ENCODE peak calls at places on chromosomes 6 and 20, in eight cellular contexts. Z is RWPE1; U is glutamatergic neuron; P is HFF-Myc; K is HFFc6; V is CD4-positive, alpha-beta T cell; J is mucosa of descending colon; A is GM12865. T is an unnamed sample.

GRCh38 chr6:68951350-68951749 is 316.3 kb downstream of the ADGRB3 start:
- DNase-seq in Z (no peak), U (no peak), P (no peak), K (no peak), V (no peak), J (no peak), A (no peak), T (no peak)

GRCh38 chr20:31693987-31694661 is 28.5 kb downstream of the BCL2L1 start:
- DNase-seq in Z (no peak), U (peak), P (no peak), K (no peak), V (no peak), J (no peak), A (no peak), T (no peak)

GRCh38 chr20:19603390-19603753 is 154.7 kb upstream of the RIN2 start:
- DNase-seq in Z (no peak), U (no peak), P (no peak), K (no peak), V (no peak), J (no peak), A (no peak), T (no peak)

GRCh38 chr6:110809792-110810191 is 5.5 kb downstream of the CDK19 start:
- DNase-seq in Z (no peak), U (no peak), P (no peak), K (no peak), V (no peak), J (no peak), A (no peak), T (no peak)

GRCh38 chr20:39116020-39116419 is 153.9 kb downstream of the DHX35 start:
- DNase-seq in Z (no peak), U (no peak), P (no peak), K (no peak), V (no peak), J (no peak), A (no peak), T (no peak)

GRCh38 chr6:116444092-116444491 is 17.1 kb upstream of the CALHM6 start:
- DNase-seq in Z (peak), U (no peak), P (peak), K (peak), V (no peak), J (no peak), A (peak), T (peak)

GRCh38 chr6:144244688-144245087 is 40.4 kb upstream of the UTRN start:
- DNase-seq in Z (no peak), U (no peak), P (no peak), K (no peak), V (no peak), J (peak), A (no peak), T (no peak)

GRCh38 chr20:51275816-51276215 is 252.9 kb upstream of the KCNG1 start:
- DNase-seq in Z (no peak), U (no peak), P (no peak), K (no peak), V (no peak), J (no peak), A (no peak), T (no peak)

GRCh38 chr6:119612871-119613515 is 263.4 kb upstream of the MAN1A1 start:
- DNase-seq in Z (no peak), U (no peak), P (no peak), K (no peak), V (no peak), J (no peak), A (no peak), T (no peak)

GRCh38 chr6:45590751-45591184 is 213.0 kb upstream of the SUPT3H start:
- DNase-seq in Z (no peak), U (no peak), P (no peak), K (no peak), V (no peak), J (no peak), A (no peak), T (no peak)

GRCh38 chr20:62545271-62545670 is 69.5 kb upstream of the GATA5 start:
- DNase-seq in Z (no peak), U (no peak), P (no peak), K (no peak), V (no peak), J (no peak), A (no peak), T (no peak)

DNA sequence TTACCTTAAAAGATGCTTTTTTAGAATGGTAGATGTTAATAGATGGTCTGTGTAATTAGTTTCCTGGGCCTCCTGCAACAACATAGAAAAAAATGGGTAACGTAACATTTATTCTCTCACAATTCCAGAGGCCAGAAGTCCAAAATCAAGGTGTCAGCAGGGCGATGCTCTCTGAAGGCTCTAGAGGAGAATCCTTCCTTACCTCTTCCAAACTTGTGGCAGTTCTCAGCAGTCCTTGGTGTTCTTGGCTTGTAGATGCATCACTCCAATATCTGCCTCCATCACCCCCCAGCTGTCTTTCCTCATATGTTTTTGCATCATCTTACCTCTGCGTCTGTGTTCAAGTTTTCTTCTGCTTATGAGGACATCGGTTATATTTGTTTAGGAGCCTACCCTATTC is 107.9 kb downstream of the SCAF8 start:
- DNase-seq in Z (no peak), U (no peak), P (no peak), K (no peak), V (no peak), J (no peak), A (no peak), T (no peak)
- TF ChIP-seq CTCF in Z (no peak), U (no peak), P (no peak), K (no peak), V (no peak), J (no peak), A (no peak), T (no peak)

GRCh38 chr6:6841571-6841970 is 253.1 kb downstream of the LY86 start:
- DNase-seq in Z (no peak), U (no peak), P (no peak), K (no peak), V (no peak), J (peak), A (no peak), T (no peak)
- TF ChIP-seq CTCF in Z (no peak), U (no peak), P (no peak), K (no peak), V (no peak), J (no peak), A (no peak), T (no peak)

GRCh38 chr6:52693777-52694176 is 22.9 kb downstream of the TMEM14A start:
- DNase-seq in Z (no peak), U (no peak), P (no peak), K (no peak), V (no peak), J (no peak), A (no peak), T (no peak)

GRCh38 chr6:52694404-52694803 is 23.5 kb downstream of the TMEM14A start:
- DNase-seq in Z (no peak), U (no peak), P (no peak), K (no peak), V (no peak), J (no peak), A (no peak), T (no peak)

GRCh38 chr6:52689857-52690256 is 18.9 kb downstream of the TMEM14A start:
- DNase-seq in Z (no peak), U (no peak), P (no peak), K (no peak), V (no peak), J (no peak), A (no peak), T (no peak)

GRCh38 chr6:52686878-52687699 is 16.2 kb downstream of the TMEM14A start:
- DNase-seq in Z (no peak), U (no peak), P (no peak), K (no peak), V (no peak), J (no peak), A (no peak), T (no peak)

DNA sequence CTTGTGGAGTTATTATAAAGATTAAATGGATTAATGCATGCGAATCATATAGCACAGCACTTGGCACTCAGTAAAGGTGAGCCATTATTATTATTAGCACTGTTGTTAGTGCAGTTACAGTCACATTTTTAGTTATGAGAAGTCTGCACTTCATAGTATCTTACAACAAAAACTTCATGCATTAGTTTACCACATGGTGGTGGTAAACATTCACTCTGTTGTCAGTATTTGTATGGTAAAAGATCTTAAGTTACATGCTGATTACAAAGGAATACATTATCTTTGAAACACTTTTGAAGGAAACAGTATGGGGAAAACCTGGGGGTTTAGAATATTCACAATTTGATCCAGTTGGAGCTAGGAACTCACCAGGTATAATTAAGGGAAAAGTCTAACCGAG is 20.8 kb downstream of the TMEM14A start:
- DNase-seq in Z (no peak), U (no peak), P (no peak), K (peak), V (no peak), J (no peak), A (no peak), T (no peak)
- TF ChIP-seq CTCF in Z (no peak), U (no peak), P (no peak), K (peak), V (no peak), J (no peak), A (no peak), T (no peak)

DNA sequence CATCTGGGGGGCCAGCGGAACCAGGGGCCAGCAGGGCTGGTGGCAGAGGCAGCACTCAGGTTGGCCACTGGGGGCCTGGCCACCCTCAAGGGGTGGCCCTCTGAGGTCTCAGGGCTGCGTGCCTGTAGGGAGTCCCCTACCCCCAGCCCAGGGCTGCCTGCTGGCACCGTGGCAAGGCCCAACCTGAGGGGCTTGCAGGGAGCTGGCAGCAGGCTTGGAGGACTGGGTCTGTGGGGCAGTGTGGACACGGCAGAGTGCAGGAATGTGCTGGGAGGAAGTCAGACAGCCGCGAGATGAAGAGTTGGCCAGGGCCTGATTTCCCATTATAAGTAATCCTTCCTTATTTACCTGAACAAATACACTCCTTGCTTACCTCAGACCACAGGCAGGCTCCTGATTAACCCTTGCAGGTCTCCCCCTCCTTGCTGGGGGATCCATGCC is at the start of gene SPDEF:
- DNase-seq in Z (no peak), U (no peak), P (no peak), K (no peak), V (no peak), J (peak), A (no peak), T (peak)
- TF ChIP-seq CTCF in Z (no peak), U (no peak), P (no peak), K (peak), V (no peak), J (no peak), A (no peak), T (no peak)

GRCh38 chr20:44070139-44070900 is 116.7 kb downstream of the JPH2 start:
- DNase-seq in Z (no peak), U (no peak), P (no peak), K (no peak), V (peak), J (no peak), A (no peak), T (no peak)
- TF ChIP-seq CTCF in Z (no peak), U (no peak), P (no peak), K (no peak), V (peak), J (no peak), A (no peak), T (no peak)

T was measured in Calu3.